ENCODE peak calls at places on chromosomes 13 and 19, in four cellular contexts. H is tibial nerve, V is mucosa of descending colon, J is brain microvascular endothelial cell. Z is an unnamed sample.
A peak's percentile ranks its signal among the peaks of the same experiment; 100 is the strongest.

GRCh38 chr13:100941811-100942361 is 267.3 kb upstream of the TMTC4 start:
- DNase-seq in H (no peak), V (no peak), J (no peak), Z (no peak)

GRCh38 chr13:112722433-112723250 is 32.8 kb downstream of the ATP11A start:
- DNase-seq in H (no peak), V (peak; percentile 30), J (peak; percentile 76), Z (peak; percentile 41)

GRCh38 chr13:25943666-25944065 is 108.2 kb downstream of the SHISA2 start:
- DNase-seq in H (no peak), V (no peak), J (no peak), Z (peak; percentile 74)

GRCh38 chr19:38718747-38719543 is 25.3 kb downstream of the CAPN12 start:
- DNase-seq in H (no peak), V (no peak), J (peak; percentile 28), Z (no peak)

GRCh38 chr13:98599502-98600328 is 22.8 kb upstream of the STK24 start:
- DNase-seq in H (no peak), V (no peak), J (no peak), Z (no peak)

GRCh38 chr19:748274-748598 is 2.7 kb upstream of the MISP start:
- DNase-seq in H (no peak), V (peak; percentile 91), J (no peak), Z (no peak)

GRCh38 chr13:87680298-87680697 is 9.1 kb downstream of the SLITRK5 start:
- DNase-seq in H (no peak), V (peak; percentile 52), J (no peak), Z (no peak)

GRCh38 chr19:58033741-58034475 is at the start of gene ZSCAN1:
- DNase-seq in H (peak; percentile 38), V (peak; percentile 68), J (peak; percentile 84), Z (peak; percentile 5)

GRCh38 chr13:77351326-77351725 is 24.4 kb upstream of the MYCBP2 start:
- DNase-seq in H (no peak), V (no peak), J (no peak), Z (no peak)

GRCh38 chr19:17183858-17184271 is 31.3 kb upstream of the USE1 start:
- DNase-seq in H (no peak), V (no peak), J (no peak), Z (no peak)

GRCh38 chr19:1525343-1525742 is 1.5 kb downstream of the PLK5 start:
- DNase-seq in H (no peak), V (no peak), J (no peak), Z (no peak)

GRCh38 chr19:5339470-5339949 is 1.1 kb downstream of the PTPRS start:
- DNase-seq in H (no peak), V (no peak), J (no peak), Z (no peak)

GRCh38 chr19:14183741-14184395 is 22.1 kb downstream of the ADGRL1 start:
- DNase-seq in H (no peak), V (no peak), J (no peak), Z (no peak)

GRCh38 chr19:3275068-3275582 is 50.7 kb downstream of the CELF5 start:
- DNase-seq in H (no peak), V (no peak), J (peak; percentile 16), Z (no peak)

GRCh38 chr13:73039201-73040108 is 19.4 kb upstream of the KLF5 start:
- DNase-seq in H (no peak), V (no peak), J (no peak), Z (no peak)

GRCh38 chr19:18023596-18024212 is 15.7 kb downstream of the ARRDC2 start:
- DNase-seq in H (peak; percentile 96), V (peak; percentile 74), J (peak; percentile 87), Z (no peak)

GRCh38 chr13:74479124-74479523 is 344.9 kb upstream of the KLF12 start:
- DNase-seq in H (no peak), V (no peak), J (no peak), Z (no peak)

GRCh38 chr19:16470911-16471811 is 609 bp downstream of the EPS15L1 start:
- DNase-seq in H (no peak), V (peak; percentile 34), J (no peak), Z (no peak)

GRCh38 chr19:8208119-8208709 is 956 bp upstream of the CERS4 start:
- DNase-seq in H (no peak), V (no peak), J (no peak), Z (no peak)

GRCh38 chr19:46173886-46174475 is 25.9 kb downstream of the IGFL2 start:
- DNase-seq in H (no peak), V (no peak), J (no peak), Z (no peak)
- TF ChIP-seq CTCF in H (no peak), V (no peak), J (no peak), Z (no peak)

GRCh38 chr13:114019367-114019766 is 45.5 kb upstream of the C13orf46 start:
- DNase-seq in H (no peak), V (no peak), J (no peak), Z (no peak)
- H3K36me3 ChIP-seq in H (peaks cover 96% of the 10 kb centered on the region), V (no peaks in the 10 kb centered on the region), J (peaks cover 90% of the 10 kb centered on the region), Z (peaks cover 3% of the 10 kb centered on the region)

GRCh38 chr13:110465696-110466095 is 95.8 kb downstream of the RAB20 start:
- DNase-seq in H (no peak), V (no peak), J (no peak), Z (no peak)
- TF ChIP-seq CTCF in H (no peak), V (no peak), J (no peak), Z (no peak)

DNA sequence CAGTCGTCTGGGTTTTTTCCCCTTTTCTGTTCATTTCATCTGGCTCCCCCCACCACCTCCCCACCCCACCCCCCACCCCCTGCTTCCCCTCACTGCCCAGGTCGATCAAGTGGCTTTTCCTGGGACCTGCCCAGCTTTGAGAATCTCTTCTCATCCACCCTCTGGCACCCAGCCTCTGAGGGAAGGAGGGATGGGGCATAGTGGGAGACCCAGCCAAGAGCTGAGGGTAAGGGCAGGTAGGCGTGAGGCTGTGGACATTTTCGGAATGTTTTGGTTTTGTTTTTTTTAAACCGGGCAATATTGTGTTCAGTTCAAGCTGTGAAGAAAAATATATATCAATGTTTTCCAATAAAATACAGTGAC is 9.3 kb downstream of the CALM3 start:
- DNase-seq in H (no peak), V (no peak), J (no peak), Z (no peak)
- H3K36me3 ChIP-seq in H (peaks cover 54% of the 10 kb centered on the region), V (peaks cover 15% of the 10 kb centered on the region), J (peaks cover 47% of the 10 kb centered on the region), Z (peaks cover 2% of the 10 kb centered on the region)

GRCh38 chr19:28686741-28687140 is 526.2 kb downstream of the UQCRFS1 start:
- DNase-seq in H (no peak), V (no peak), J (no peak), Z (no peak)

GRCh38 chr19:28680091-28680490 is 532.9 kb downstream of the UQCRFS1 start:
- DNase-seq in H (no peak), V (no peak), J (no peak), Z (no peak)

GRCh38 chr19:28691683-28692082 is 521.3 kb downstream of the UQCRFS1 start:
- DNase-seq in H (no peak), V (no peak), J (no peak), Z (no peak)

GRCh38 chr19:28687296-28687695 is 525.7 kb downstream of the UQCRFS1 start:
- DNase-seq in H (no peak), V (no peak), J (no peak), Z (no peak)

GRCh38 chr19:28685802-28686201 is 527.1 kb downstream of the UQCRFS1 start:
- DNase-seq in H (no peak), V (no peak), J (no peak), Z (no peak)
- TF ChIP-seq CTCF in H (no peak), V (no peak), J (no peak), Z (no peak)

Z was measured in kidney epithelial cell.